ENCODE peak calls at places on chromosome 21, in eight cellular contexts. I is CD8-positive, alpha-beta T cell; V is stimulated activated CD8-positive, alpha-beta memory T cell treated with anti-CD3 and anti-CD28 coated beads, Interleukin-4, amount 100 ng/mL, for 1 hour; F is EL; K is NCI-H1930; S is stimulated activated CD4-positive, alpha-beta T cell treated with anti-CD3 and anti-CD28 coated beads, Interleukin-1b, Interleukin-23, amount 100 ng/mL, for 48 hours; N is cardiac fibroblast; M is Jurkat, Clone E6-1. T is an unnamed sample.

GRCh38 chr21:39051561-39051949 is 131.7 kb downstream of the PSMG1 start:
- DNase-seq in I (no peak), V (no peak), F (peak), K (no peak), S (no peak), N (peak), M (no peak), T (no peak)

GRCh38 chr21:42144221-42144620 is 73.1 kb downstream of the UMODL1 start:
- DNase-seq in I (no peak), V (no peak), F (no peak), K (no peak), S (no peak), N (no peak), M (no peak), T (no peak)

GRCh38 chr21:38733973-38734546 is 71.7 kb upstream of the ETS2 start:
- DNase-seq in I (peak), V (peak), F (peak), K (peak), S (peak), N (peak), M (no peak), T (peak)

GRCh38 chr21:14545906-14546480 is at the start of gene SAMSN1:
- DNase-seq in I (peak), V (peak), F (no peak), K (no peak), S (peak), N (peak), M (peak), T (peak)

GRCh38 chr21:34625194-34625593 is 10.3 kb upstream of the RCAN1 start:
- DNase-seq in I (no peak), V (no peak), F (no peak), K (no peak), S (no peak), N (no peak), M (no peak), T (no peak)

GRCh38 chr21:36756527-36756926 is 57.6 kb downstream of the SIM2 start:
- DNase-seq in I (no peak), V (no peak), F (peak), K (no peak), S (no peak), N (peak), M (no peak), T (peak)

GRCh38 chr21:42089093-42089631 is 18.0 kb downstream of the UMODL1 start:
- DNase-seq in I (no peak), V (no peak), F (no peak), K (no peak), S (peak), N (no peak), M (peak), T (no peak)

GRCh38 chr21:30984897-30985296 is 53.4 kb downstream of the KRTAP19-8 start:
- DNase-seq in I (no peak), V (no peak), F (no peak), K (no peak), S (no peak), N (no peak), M (no peak), T (no peak)

GRCh38 chr21:38365521-38365920 is 108.7 kb downstream of the KCNJ15 start:
- DNase-seq in I (no peak), V (no peak), F (no peak), K (no peak), S (no peak), N (no peak), M (no peak), T (no peak)

GRCh38 chr21:36103434-36103833 is 31.4 kb upstream of the CBR3 start:
- DNase-seq in I (no peak), V (no peak), F (no peak), K (no peak), S (no peak), N (no peak), M (no peak), T (no peak)

GRCh38 chr21:15496896-15497295 is 232.9 kb upstream of the USP25 start:
- DNase-seq in I (no peak), V (no peak), F (no peak), K (no peak), S (no peak), N (no peak), M (no peak), T (no peak)

GRCh38 chr21:28805885-28806284 is 186.8 kb downstream of the LTN1 start:
- DNase-seq in I (no peak), V (no peak), F (peak), K (no peak), S (no peak), N (peak), M (no peak), T (peak)

GRCh38 chr21:25607812-25608737 is 794 bp upstream of the MRPL39 start:
- DNase-seq in I (peak), V (peak), F (peak), K (peak), S (peak), N (peak), M (peak), T (peak)

GRCh38 chr21:44058981-44059380 is 46.9 kb downstream of the TRAPPC10 start:
- DNase-seq in I (no peak), V (no peak), F (no peak), K (no peak), S (no peak), N (no peak), M (no peak), T (no peak)

GRCh38 chr21:38965910-38966504 is 160.3 kb downstream of the ETS2 start:
- DNase-seq in I (no peak), V (no peak), F (peak), K (no peak), S (no peak), N (peak), M (no peak), T (peak)

GRCh38 chr21:42223826-42224575 is 5.1 kb downstream of the ABCG1 start:
- DNase-seq in I (no peak), V (no peak), F (no peak), K (no peak), S (no peak), N (no peak), M (no peak), T (no peak)

GRCh38 chr21:45281411-45282282 is 6.0 kb downstream of the POFUT2 start:
- DNase-seq in I (peak), V (no peak), F (no peak), K (no peak), S (no peak), N (no peak), M (no peak), T (no peak)

GRCh38 chr21:41345934-41346685 is 15.7 kb upstream of the MX2 start:
- DNase-seq in I (no peak), V (no peak), F (no peak), K (no peak), S (no peak), N (no peak), M (no peak), T (no peak)

GRCh38 chr21:41584603-41585176 is 76.7 kb upstream of the TMPRSS2 start:
- DNase-seq in I (no peak), V (no peak), F (no peak), K (no peak), S (no peak), N (no peak), M (no peak), T (no peak)

GRCh38 chr21:25708467-25709065 is 26.1 kb downstream of the ATP5PF start:
- DNase-seq in I (peak), V (peak), F (peak), K (no peak), S (peak), N (peak), M (peak), T (peak)

GRCh38 chr21:45330075-45330781 is 42.5 kb upstream of the POFUT2 start:
- DNase-seq in I (no peak), V (no peak), F (peak), K (no peak), S (no peak), N (peak), M (no peak), T (peak)

GRCh38 chr21:34499116-34499515 is 12.9 kb downstream of the KCNE1 start:
- DNase-seq in I (no peak), V (no peak), F (no peak), K (no peak), S (no peak), N (no peak), M (no peak), T (no peak)

GRCh38 chr21:36579898-36580297 is 100.0 kb upstream of the CLDN14 start:
- DNase-seq in I (no peak), V (no peak), F (no peak), K (no peak), S (no peak), N (no peak), M (no peak), T (no peak)

GRCh38 chr21:42650033-42650370 is 3.4 kb upstream of the PDE9A start:
- DNase-seq in I (no peak), V (no peak), F (no peak), K (no peak), S (no peak), N (no peak), M (no peak), T (no peak)